ENCODE peak calls at places on chromosome 7, in four cellular contexts. L is activated CD4-positive, alpha-beta T cell treated with anti-CD3 and anti-CD28 coated beads, Interleukin-2, amount 50 U/mL, for 1 hour; Y is neural progenitor cell; B is choroid plexus epithelial cell. H is an unnamed sample.

GRCh38 chr7:5712566-5712965 is 68.9 kb downstream of the RNF216 start:
- DNase-seq in L (no peak), Y (no peak), B (no peak), H (no peak)

GRCh38 chr7:80584778-80585177 is 53.7 kb upstream of the CD36 start:
- DNase-seq in L (no peak), Y (no peak), B (peak; percentile 88), H (no peak)

GRCh38 chr7:43649755-43650274 is 66.9 kb downstream of the STK17A start:
- DNase-seq in L (peak; percentile 49), Y (no peak), B (peak; percentile 47), H (no peak)

GRCh38 chr7:98922392-98923107 is 44.2 kb downstream of the TRRAP start:
- DNase-seq in L (no peak), Y (no peak), B (peak; percentile 97), H (no peak)

GRCh38 chr7:54546081-54546985 is 4.2 kb downstream of the VSTM2A start:
- DNase-seq in L (no peak), Y (peak; percentile 89), B (no peak), H (no peak)

GRCh38 chr7:4103352-4104091 is 578.6 kb upstream of the FOXK1 start:
- DNase-seq in L (no peak), Y (no peak), B (peak; percentile 9), H (no peak)

GRCh38 chr7:22989646-22990587 is 24.0 kb downstream of the HYCC1 start:
- DNase-seq in L (no peak), Y (no peak), B (no peak), H (no peak)

GRCh38 chr7:13850185-13850752 is 139.2 kb downstream of the ETV1 start:
- DNase-seq in L (peak; percentile 25), Y (no peak), B (peak; percentile 98), H (peak; percentile 80)

GRCh38 chr7:444606-445005 is 75.0 kb downstream of the PDGFA start:
- DNase-seq in L (no peak), Y (no peak), B (no peak), H (no peak)

GRCh38 chr7:53111061-53111460 is 75.6 kb downstream of the POM121L12 start:
- DNase-seq in L (no peak), Y (peak; percentile 11), B (no peak), H (no peak)

GRCh38 chr7:88539977-88540376 is 219.5 kb upstream of the ZNF804B start:
- DNase-seq in L (no peak), Y (no peak), B (no peak), H (no peak)

GRCh38 chr7:96004598-96004997 is 232.2 kb downstream of the DYNC1I1 start:
- DNase-seq in L (no peak), Y (no peak), B (no peak), H (peak; percentile 12)

GRCh38 chr7:151687523-151688235 is 168.0 kb upstream of the RHEB start:
- DNase-seq in L (no peak), Y (peak; percentile 54), B (peak; percentile 94), H (no peak)

GRCh38 chr7:23004247-23004520 is 9.7 kb downstream of the HYCC1 start:
- DNase-seq in L (no peak), Y (no peak), B (no peak), H (no peak)

GRCh38 chr7:1513657-1514095 is 9.5 kb upstream of the INTS1 start:
- DNase-seq in L (no peak), Y (no peak), B (peak; percentile 45), H (no peak)

GRCh38 chr7:48130658-48131108 is 40.6 kb upstream of the ABCA13 start:
- DNase-seq in L (no peak), Y (no peak), B (peak; percentile 19), H (no peak)